ENCODE peak calls at places on chromosome 22, in four cellular contexts. Q is left lung, R is GM23338, G is esophagus squamous epithelium. O is an unnamed sample. For H3K4me1, the result is how much of the 10 kb centered on the place peaks cover.

GRCh38 chr22:17855891-17856290 is 81.6 kb upstream of the BID start:
- DNase-seq in Q (peak), G (no peak), R (no peak), O (no peak)

GRCh38 chr22:26416670-26417270 is 12.3 kb upstream of the ASPHD2 start:
- DNase-seq in G (no peak), R (peak), Q (no peak), O (no peak)

GRCh38 chr22:28938286-28938833 is 55.0 kb downstream of the ZNRF3 start:
- DNase-seq in G (no peak), Q (no peak), R (no peak), O (no peak)

GRCh38 chr22:25555506-25556060 is 8.9 kb upstream of the GRK3 start:
- DNase-seq in G (no peak), R (no peak), Q (no peak), O (no peak)

GRCh38 chr22:44589831-44590230 is 91.8 kb upstream of the RTL6 start:
- DNase-seq in R (no peak), Q (peak), G (no peak), O (no peak)

GRCh38 chr22:19178065-19178658 is 374 bp downstream of the SLC25A1 start:
- DNase-seq in R (peak), Q (peak), G (no peak), O (peak)

GRCh38 chr22:19713650-19714319 is 518 bp upstream of the SEPTIN5 start:
- DNase-seq in Q (peak), G (no peak), R (peak), O (no peak)

GRCh38 chr22:24417901-24418641 is 9.3 kb upstream of the ADORA2A start:
- DNase-seq in Q (no peak), R (no peak), G (no peak), O (no peak)

GRCh38 chr22:49528420-49528720 is 299.3 kb downstream of the BRD1 start:
- DNase-seq in R (no peak), G (no peak), Q (no peak), O (no peak)
- H3K4me1 ChIP-seq in R (under half), G (under half), Q (under half), O (under half)

DNA sequence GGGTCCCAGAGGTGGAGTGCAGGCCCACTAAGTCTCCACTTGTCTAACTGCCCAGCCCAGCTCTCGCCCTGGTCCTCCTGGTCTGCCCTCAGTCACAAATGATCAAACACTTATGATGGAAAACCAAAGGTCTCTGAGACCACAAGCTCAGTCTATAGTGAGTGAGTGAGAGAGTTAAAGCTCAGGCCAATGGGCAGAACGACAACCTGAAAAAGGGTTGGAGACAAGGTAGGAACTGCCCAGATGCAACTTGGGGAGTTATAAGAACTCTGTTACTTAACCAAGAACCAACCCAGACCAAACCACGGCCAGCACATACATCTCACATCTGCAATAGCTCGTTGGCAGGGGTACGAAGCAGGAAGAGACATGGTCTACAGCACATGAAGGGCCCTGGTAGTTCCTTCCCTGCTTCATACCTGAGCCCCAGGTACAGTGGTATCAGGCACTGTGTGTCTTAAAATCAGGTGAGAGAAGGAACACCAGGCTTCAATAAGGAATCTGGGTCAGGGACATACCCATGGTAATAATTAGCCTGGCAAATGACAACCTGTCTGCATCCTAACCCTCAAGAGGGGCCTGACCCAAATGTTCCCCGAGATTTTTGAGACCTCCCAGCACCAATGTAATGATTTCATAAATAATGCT is 35.7 kb downstream of the SERPIND1 start:
- DNase-seq in R (no peak), G (no peak), Q (no peak), O (no peak)
- H3K27ac ChIP-seq in R (no peak), G (no peak), Q (no peak), O (no peak)

DNA sequence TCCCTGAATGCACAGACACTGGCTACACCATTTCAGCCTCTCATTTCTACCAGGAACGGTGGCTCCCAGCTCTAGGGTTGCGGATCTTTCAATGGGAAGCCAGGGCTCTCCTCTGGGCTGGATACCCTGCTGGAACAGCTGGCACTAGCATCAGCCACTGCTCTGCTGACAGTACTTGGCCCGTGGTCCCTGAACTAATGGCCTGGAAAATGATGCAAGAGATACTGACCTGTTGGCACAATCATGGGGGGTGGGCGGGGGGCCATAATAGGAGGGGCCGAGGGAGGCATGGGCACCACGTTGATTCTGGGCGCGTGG is 10.7 kb upstream of the TBC1D10A start:
- DNase-seq in G (no peak), Q (no peak), R (no peak), O (no peak)
- H3K4me1 ChIP-seq in G (under half), Q (under half), R (under half), O (under half)

GRCh38 chr22:37052386-37053309 is 1.1 kb downstream of the KCTD17 start:
- DNase-seq in G (no peak), R (no peak), Q (no peak), O (no peak)

GRCh38 chr22:37054078-37054440 is 2.5 kb downstream of the KCTD17 start:
- DNase-seq in Q (no peak), G (no peak), R (no peak), O (no peak)

GRCh38 chr22:37050913-37051628 is 471 bp upstream of the KCTD17 start:
- DNase-seq in G (no peak), Q (no peak), R (no peak), O (no peak)

GRCh38 chr22:37053310-37054077 is 2.0 kb downstream of the KCTD17 start:
- DNase-seq in Q (no peak), R (no peak), G (no peak), O (no peak)

GRCh38 chr22:37051629-37052385 is at the start of gene KCTD17:
- DNase-seq in R (peak), Q (peak), G (no peak), O (peak)
- H3K27ac ChIP-seq in R (no peak), Q (no peak), G (no peak), O (peak)

GRCh38 chr22:33896154-33896800 is 24.0 kb downstream of the LARGE1 start:
- DNase-seq in R (no peak), Q (no peak), G (no peak), O (no peak)
- H3K4me1 ChIP-seq in R (half or more), Q (under half), G (under half), O (under half)

DNA sequence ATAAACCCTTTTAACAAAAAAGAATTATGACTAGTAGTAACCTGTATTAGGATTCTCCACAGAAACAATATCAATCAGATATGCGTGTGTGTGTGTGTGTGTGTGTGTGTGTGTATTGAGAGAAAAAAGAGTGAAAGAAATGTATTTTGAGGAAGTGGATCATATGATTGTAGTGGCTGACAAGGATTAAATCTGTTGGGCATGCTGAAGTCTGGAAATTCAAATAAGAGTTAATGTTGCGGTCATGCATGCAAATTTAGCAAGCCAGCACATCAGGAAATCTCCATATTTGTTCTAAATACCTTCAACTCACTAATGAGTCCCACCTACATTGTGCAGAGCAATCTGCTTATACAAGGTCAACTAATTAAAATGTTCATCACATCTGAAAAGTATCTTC is 46.8 kb upstream of the IGLL5 start:
- DNase-seq in G (no peak), R (no peak), Q (no peak), O (no peak)
- H3K27ac ChIP-seq in G (no peak), R (no peak), Q (no peak), O (no peak)

DNA sequence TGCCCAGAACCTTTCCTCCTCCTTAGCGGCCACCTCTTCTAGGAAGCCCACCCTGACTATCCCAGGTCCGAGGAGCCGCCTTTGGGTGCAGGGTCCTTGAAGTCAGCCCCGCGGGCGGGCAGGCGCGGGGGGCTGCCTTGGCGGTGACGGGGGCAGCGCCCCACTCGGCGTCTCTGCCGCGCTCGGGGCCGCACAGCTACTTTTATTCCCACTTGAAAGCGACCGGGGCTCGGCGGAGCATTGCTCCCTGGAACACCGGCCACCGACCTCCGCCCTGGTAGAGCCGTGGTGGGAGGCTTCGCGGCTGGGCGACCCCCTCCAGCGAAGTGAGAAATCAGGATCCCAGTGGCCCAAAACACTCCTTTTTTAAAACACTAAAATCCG is 823 bp upstream of the MAPK11 start:
- DNase-seq in R (no peak), G (no peak), Q (no peak), O (no peak)
- H3K4me1 ChIP-seq in R (under half), G (half or more), Q (under half), O (under half)

GRCh38 chr22:32623943-32624342 is 149.3 kb downstream of the FBXO7 start:
- DNase-seq in R (no peak), G (no peak), Q (no peak), O (no peak)
- H3K27ac ChIP-seq in R (no peak), G (peak), Q (peak), O (no peak)